ENCODE peak calls at places on chromosomes 2 and 18, in nine cellular contexts. B is adrenal gland; M is A549; U is spleen; X is adipocyte; C is heart right ventricle; S is CD8-positive, alpha-beta memory T cell; L is pancreas; I is iPS DF 6.9. T is an unnamed sample. For H3K9me3, the result is how much of the 10 kb centered on the place peaks cover.

GRCh38 chr2:99984781-99985525 is 157.4 kb downstream of the AFF3 start:
- DNase-seq in B (no peak), M (no peak), U (no peak), X (peak), C (no peak), S (no peak), L (no peak), I (no peak), T (no peak)

GRCh38 chr2:72936669-72937355 is 19.5 kb downstream of the EMX1 start:
- DNase-seq in B (no peak), M (no peak), U (no peak), X (no peak), C (no peak), S (no peak), L (no peak), I (no peak), T (peak)

GRCh38 chr2:84939426-84940087 is 31.4 kb upstream of the KCMF1 start:
- DNase-seq in B (no peak), M (no peak), U (peak), X (no peak), C (no peak), S (peak), L (peak), I (no peak), T (peak)

GRCh38 chr2:230642966-230643365 is 69.7 kb upstream of the CAB39 start:
- DNase-seq in B (no peak), M (no peak), U (no peak), X (no peak), C (no peak), S (no peak), L (no peak), I (no peak), T (no peak)

GRCh38 chr2:180695570-180695969 is 284.8 kb upstream of the UBE2E3 start:
- DNase-seq in B (no peak), M (no peak), U (no peak), X (no peak), C (no peak), S (no peak), L (no peak), I (no peak), T (no peak)

GRCh38 chr18:56083097-56083865 is 495.3 kb upstream of the TCF4 start:
- DNase-seq in B (peak), M (no peak), U (peak), X (no peak), C (peak), S (no peak), L (peak), I (no peak), T (peak)

GRCh38 chr2:62344472-62344871 is 148.6 kb downstream of the B3GNT2 start:
- DNase-seq in B (no peak), M (no peak), U (no peak), X (no peak), C (no peak), S (no peak), L (no peak), I (no peak), T (no peak)

GRCh38 chr2:176934131-176934530 is 278.5 kb upstream of the HNRNPA3 start:
- DNase-seq in B (no peak), M (no peak), U (no peak), X (no peak), C (no peak), S (no peak), L (no peak), I (no peak), T (no peak)

GRCh38 chr2:19392191-19392590 is 33.8 kb upstream of the OSR1 start:
- DNase-seq in B (no peak), M (no peak), U (no peak), X (no peak), C (no peak), S (no peak), L (no peak), I (no peak), T (no peak)

GRCh38 chr2:238518127-238518827 is 91.5 kb downstream of the ASB1 start:
- DNase-seq in B (no peak), M (no peak), U (peak), X (peak), C (no peak), S (no peak), L (no peak), I (no peak), T (no peak)

GRCh38 chr2:143686585-143687164 is 557.5 kb downstream of the ARHGAP15 start:
- DNase-seq in B (no peak), M (peak), U (no peak), X (peak), C (no peak), S (no peak), L (no peak), I (peak), T (no peak)

GRCh38 chr18:59814872-59815271 is 84.9 kb upstream of the PMAIP1 start:
- DNase-seq in B (no peak), M (no peak), U (no peak), X (peak), C (no peak), S (no peak), L (no peak), I (no peak), T (no peak)

GRCh38 chr2:231138699-231139098 is 13.9 kb upstream of the HTR2B start:
- DNase-seq in B (peak), M (no peak), U (no peak), X (no peak), C (no peak), S (no peak), L (no peak), I (no peak), T (no peak)

GRCh38 chr2:79580175-79580574 is 67.3 kb downstream of the CTNNA2 start:
- DNase-seq in B (no peak), M (no peak), U (no peak), X (no peak), C (no peak), S (no peak), L (no peak), I (peak), T (no peak)

GRCh38 chr2:25618676-25619075 is 54.7 kb downstream of the DTNB start:
- DNase-seq in B (no peak), M (peak), U (no peak), X (peak), C (no peak), S (no peak), L (no peak), I (no peak), T (no peak)

GRCh38 chr18:73615506-73615905 is 532.1 kb downstream of the FBXO15 start:
- DNase-seq in B (no peak), M (no peak), U (no peak), X (no peak), C (no peak), S (no peak), L (no peak), I (no peak), T (no peak)
- H3K9me3 ChIP-seq in B (under half), M (under half), U (under half), X (under half), C (under half), S (under half), L (under half), I (under half), T (under half)

DNA sequence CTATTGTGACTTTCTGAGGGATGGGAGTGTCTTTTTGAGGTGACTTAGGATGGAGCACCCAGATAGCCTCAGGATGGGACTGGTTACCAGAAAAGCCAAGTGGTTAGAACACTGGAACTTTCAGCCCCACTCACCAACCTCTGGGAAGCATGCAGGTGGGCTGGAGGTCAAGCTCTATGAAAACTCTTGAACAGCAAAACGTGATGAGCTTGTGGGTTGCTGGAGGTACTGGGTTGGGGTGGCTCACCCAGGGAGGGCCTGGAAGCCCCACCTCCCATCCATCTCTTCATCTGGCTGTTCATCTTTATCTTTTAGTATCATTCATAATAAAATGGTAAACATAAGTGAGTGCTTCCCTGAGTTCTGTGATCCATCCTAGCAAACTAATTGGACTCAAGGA is 216.4 kb downstream of the SPP2 start:
- DNase-seq in B (no peak), M (no peak), U (no peak), X (no peak), C (no peak), S (no peak), L (no peak), I (no peak), T (no peak)
- H3K4me3 ChIP-seq in B (no peak), M (no peak), U (no peak), X (no peak), C (no peak), S (no peak), L (no peak), I (no peak), T (no peak)

GRCh38 chr2:40380721-40381120 is 71.2 kb downstream of the SLC8A1 start:
- DNase-seq in B (no peak), M (no peak), U (no peak), X (no peak), C (no peak), S (no peak), L (no peak), I (no peak), T (no peak)
- H3K9me3 ChIP-seq in B (under half), M (under half), U (under half), X (under half), C (under half), S (under half), L (under half), I (under half), T (under half)

GRCh38 chr2:122395687-122396086 is 640.2 kb downstream of the TSN start:
- DNase-seq in B (no peak), M (no peak), U (no peak), X (no peak), C (no peak), S (no peak), L (no peak), I (no peak), T (no peak)
- H3K4me3 ChIP-seq in B (no peak), M (no peak), U (no peak), X (no peak), C (no peak), S (no peak), L (no peak), I (no peak), T (no peak)

GRCh38 chr18:71374294-71374693 is 1085.4 kb downstream of the SOCS6 start:
- DNase-seq in B (no peak), M (no peak), U (no peak), X (no peak), C (no peak), S (no peak), L (no peak), I (no peak), T (no peak)
- H3K9me3 ChIP-seq in B (under half), M (under half), U (under half), X (under half), C (under half), S (under half), L (under half), I (under half), T (under half)

T was measured in mucosa of descending colon.